ENCODE peak calls at places on chromosomes 16 and 17, in ten cellular contexts. O, P, A, C, Q, D, U, M, V and R are unnamed samples.

GRCh38 chr17:180380-181212 is 854 bp downstream of the DOC2B start:
- DNase-seq in U (no peak), A (peak; percentile 49), P (peak; percentile 34), C (no peak), Q (no peak), V (no peak), D (peak; percentile 69), O (peak; percentile 35), M (no peak), R (no peak)

GRCh38 chr17:45302649-45303173 is 14.1 kb downstream of the MAP3K14 start:
- DNase-seq in M (no peak), U (no peak), C (no peak), Q (no peak), V (no peak), O (peak; percentile 44), D (no peak), A (no peak), P (no peak), R (no peak)

GRCh38 chr17:13933597-13934276 is 135.6 kb upstream of the COX10 start:
- DNase-seq in V (no peak), C (no peak), Q (no peak), M (no peak), A (no peak), U (no peak), O (no peak), D (no peak), P (no peak), R (no peak)

GRCh38 chr16:57472665-57473060 is 10.2 kb downstream of the POLR2C start:
- DNase-seq in D (no peak), U (no peak), Q (no peak), C (no peak), V (no peak), M (no peak), A (peak; percentile 6), P (no peak), O (no peak), R (no peak)

GRCh38 chr17:79123988-79124387 is 49.4 kb downstream of the ENGASE start:
- DNase-seq in A (no peak), O (no peak), U (no peak), D (no peak), P (no peak), M (no peak), V (no peak), C (no peak), Q (no peak), R (no peak)

GRCh38 chr17:62859146-62859545 is 51.0 kb upstream of the MARCHF10 start:
- DNase-seq in O (no peak), D (no peak), V (no peak), M (no peak), C (no peak), A (no peak), U (no peak), Q (no peak), P (no peak), R (no peak)

GRCh38 chr17:47276868-47277267 is 23.2 kb downstream of the ITGB3 start:
- DNase-seq in D (peak; percentile 70), U (peak; percentile 26), P (peak; percentile 61), V (no peak), M (no peak), C (peak; percentile 64), O (peak; percentile 73), Q (no peak), A (peak; percentile 78), R (peak; percentile 94)

GRCh38 chr17:40810505-40810904 is 10.7 kb upstream of the KRT28 start:
- DNase-seq in Q (no peak), M (no peak), C (no peak), U (no peak), A (no peak), V (no peak), D (no peak), P (no peak), O (no peak), R (no peak)

GRCh38 chr17:76121932-76122383 is 18.4 kb upstream of the EXOC7 start:
- DNase-seq in U (no peak), M (no peak), O (no peak), V (no peak), D (no peak), Q (no peak), A (no peak), C (peak; percentile 35), P (no peak), R (peak; percentile 78)

GRCh38 chr17:27522028-27522639 is 65.9 kb downstream of the KSR1 start:
- DNase-seq in A (no peak), C (no peak), Q (no peak), D (no peak), V (no peak), O (no peak), M (no peak), U (no peak), P (peak; percentile 60), R (no peak)

GRCh38 chr16:30459456-30459855 is 13.1 kb upstream of the ITGAL start:
- DNase-seq in V (no peak), C (no peak), U (no peak), P (no peak), A (no peak), Q (no peak), D (no peak), M (no peak), O (no peak), R (no peak)
- H3K4me3 ChIP-seq in V (no peak overlapping the region), C (no peak overlapping the region), U (no peak overlapping the region), P (no peak overlapping the region), A (no peak overlapping the region), Q (no peak overlapping the region), D (no peak overlapping the region), M (no peak overlapping the region), O (no peak overlapping the region), R (no peak overlapping the region)

GRCh38 chr16:66489818-66490217 is 60.1 kb downstream of the TK2 start:
- DNase-seq in C (peak; percentile 19), V (no peak), Q (no peak), D (no peak), P (no peak), O (no peak), M (no peak), U (no peak), A (no peak), R (peak; percentile 36)

GRCh38 chr16:66486199-66486772 is 59.2 kb downstream of the BEAN1 start:
- DNase-seq in Q (no peak), C (peak; percentile 17), O (no peak), V (no peak), A (no peak), M (no peak), U (no peak), P (no peak), D (no peak), R (peak; percentile 48)

GRCh38 chr16:66486773-66487579 is 59.9 kb downstream of the BEAN1 start:
- DNase-seq in P (peak; percentile 61), D (no peak), U (no peak), Q (no peak), O (no peak), V (peak; percentile 68), C (peak; percentile 24), A (no peak), M (no peak), R (peak; percentile 65)

GRCh38 chr16:66489385-66489784 is 60.5 kb downstream of the TK2 start:
- DNase-seq in O (no peak), P (no peak), D (no peak), U (no peak), Q (no peak), V (no peak), A (no peak), M (no peak), C (peak; percentile 14), R (peak; percentile 5)

DNA sequence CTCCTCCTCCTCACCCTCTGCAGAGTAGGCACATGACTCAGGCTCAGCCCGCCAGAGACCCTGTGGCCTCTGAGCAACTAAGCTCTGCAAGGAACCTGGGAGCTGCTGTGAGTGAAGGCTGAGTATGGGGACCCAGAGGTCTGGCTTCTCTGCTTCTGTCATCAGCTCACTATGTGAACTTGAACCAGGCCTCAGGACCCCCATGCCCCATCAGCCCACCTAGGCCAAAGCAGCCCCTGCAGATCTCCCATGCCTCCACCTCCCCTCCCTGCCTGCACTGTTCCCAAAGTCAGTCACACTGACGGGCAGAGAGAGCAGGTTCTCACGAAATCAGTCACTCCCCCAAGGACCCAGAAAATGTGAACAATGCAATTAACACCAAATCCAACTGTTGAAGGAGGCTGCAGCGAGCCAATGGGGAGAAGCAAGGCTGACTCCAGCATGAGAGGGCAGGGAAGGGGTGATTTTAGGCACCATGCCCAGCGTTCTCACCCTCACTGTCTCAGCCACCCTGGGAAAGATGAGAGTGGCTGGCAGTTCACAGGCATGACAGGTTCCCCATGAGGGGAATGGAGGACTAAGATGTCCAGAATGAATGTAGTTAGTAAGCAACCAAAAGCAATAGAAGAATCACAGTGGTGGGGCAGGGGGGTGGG is 60.6 kb downstream of the BEAN1 start:
- DNase-seq in M (no peak), C (peak; percentile 2), O (no peak), A (no peak), V (no peak), Q (no peak), D (no peak), P (no peak), U (no peak), R (peak; percentile 58)
- H3K27ac ChIP-seq in M (no peak overlapping the region), C (no peak overlapping the region), O (peak overlapping the region; percentile 62), A (no peak overlapping the region), V (no peak overlapping the region), Q (no peak overlapping the region), D (no peak overlapping the region), P (peak overlapping the region; percentile 66), U (no peak overlapping the region), R (no peak overlapping the region)

DNA sequence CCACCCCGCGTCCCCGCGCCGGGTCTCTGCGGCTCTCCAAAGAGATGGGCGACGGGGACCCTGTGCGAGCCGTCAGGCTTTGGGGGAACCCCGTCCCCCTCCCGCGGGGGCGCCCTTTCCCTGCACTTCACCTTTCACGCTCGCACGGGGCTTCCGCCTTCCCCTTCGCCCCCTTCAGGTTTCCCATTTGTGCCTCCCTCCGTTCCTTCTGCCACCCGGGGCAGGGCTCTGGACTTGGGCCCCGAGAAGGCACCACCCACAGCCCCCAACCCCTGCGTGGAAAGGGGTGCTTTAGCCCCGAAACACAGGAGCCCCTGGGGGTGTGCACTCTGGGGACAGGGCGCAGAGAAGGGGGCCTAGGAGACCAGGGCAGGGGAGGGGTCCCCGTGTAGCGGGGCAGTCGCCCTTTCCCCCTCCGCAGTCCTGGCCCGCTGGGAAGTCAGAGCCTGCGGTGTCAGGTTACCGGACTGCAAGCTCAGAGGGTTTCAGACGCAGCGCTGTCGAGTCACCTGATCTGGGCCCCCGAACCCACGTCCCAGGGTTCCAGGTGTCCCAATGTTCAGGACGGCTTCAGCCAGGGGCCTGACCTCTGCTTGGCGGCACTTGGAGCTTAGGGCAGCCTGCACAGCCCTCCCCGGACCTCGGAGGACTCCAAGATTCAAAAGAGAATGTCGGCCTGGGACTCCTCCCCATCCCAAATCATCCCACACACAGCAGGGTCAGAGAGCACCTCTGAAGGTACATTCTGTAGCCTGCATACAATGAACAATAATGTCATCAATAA is 6.7 kb upstream of the CCDC92B start:
- DNase-seq in D (peak; percentile 86), V (peak; percentile 13), M (no peak), U (peak; percentile 8), Q (no peak), C (no peak), A (peak; percentile 74), P (peak; percentile 37), O (no peak), R (no peak)
- H3K4me3 ChIP-seq in D (peak overlapping the region; percentile 61), V (peak overlapping the region; percentile 21), M (peak overlapping the region; percentile 53), U (no peak overlapping the region), Q (no peak overlapping the region), C (peak overlapping the region; percentile 44), A (peak overlapping the region; percentile 35), P (no peak overlapping the region), O (peak overlapping the region; percentile 61), R (peak overlapping the region; percentile 25)

GRCh38 chr16:89090182-89090630 is 3.4 kb upstream of the ACSF3 start:
- DNase-seq in V (no peak), D (no peak), Q (no peak), P (no peak), O (no peak), C (peak; percentile 79), U (peak; percentile 66), A (no peak), M (no peak), R (no peak)
- H3K27ac ChIP-seq in V (no peak overlapping the region), D (no peak overlapping the region), Q (no peak overlapping the region), P (no peak overlapping the region), O (no peak overlapping the region), C (peak overlapping the region; percentile 90), U (no peak overlapping the region), A (no peak overlapping the region), M (no peak overlapping the region), R (no peak overlapping the region)